ENCODE peak calls at places on chromosomes 3 and 15, in ten cellular contexts. S, W, O, U, M, F, Q, A, Y and D are unnamed samples.

GRCh38 chr3:31129241-31129640 is 234.8 kb upstream of the GADL1 start:
- DNase-seq in S (no peak), W (no peak), O (no peak), U (no peak), M (no peak), F (no peak), Q (no peak), A (no peak), Y (no peak), D (no peak)

GRCh38 chr3:34183581-34184313 is 385.3 kb downstream of the PDCD6IP start:
- DNase-seq in S (no peak), W (no peak), O (no peak), U (no peak), M (no peak), F (no peak), Q (no peak), A (no peak), Y (no peak), D (no peak)

GRCh38 chr3:127408684-127409420 is 121.0 kb upstream of the PRR20G start:
- DNase-seq in S (no peak), W (no peak), O (no peak), U (no peak), M (peak), F (no peak), Q (no peak), A (no peak), Y (peak), D (no peak)

GRCh38 chr15:98952381-98952803 is 55.2 kb downstream of the PGPEP1L start:
- DNase-seq in S (no peak), W (no peak), O (no peak), U (no peak), M (no peak), F (no peak), Q (no peak), A (peak), Y (no peak), D (no peak)

GRCh38 chr3:11145888-11146287 is 8.4 kb upstream of the HRH1 start:
- DNase-seq in S (no peak), W (no peak), O (peak), U (no peak), M (no peak), F (no peak), Q (peak), A (no peak), Y (no peak), D (no peak)

GRCh38 chr15:62726461-62726860 is 316.1 kb upstream of the TPM1 start:
- DNase-seq in S (no peak), W (no peak), O (no peak), U (no peak), M (no peak), F (no peak), Q (no peak), A (no peak), Y (no peak), D (no peak)

GRCh38 chr3:181637056-181637798 is 74.5 kb upstream of the SOX2 start:
- DNase-seq in S (no peak), W (no peak), O (no peak), U (no peak), M (no peak), F (no peak), Q (no peak), A (no peak), Y (no peak), D (no peak)

GRCh38 chr3:16824085-16824696 is 60.6 kb upstream of the PLCL2 start:
- DNase-seq in S (no peak), W (no peak), O (no peak), U (no peak), M (no peak), F (no peak), Q (no peak), A (no peak), Y (no peak), D (no peak)

GRCh38 chr15:29039466-29040366 is 153.9 kb downstream of the APBA2 start:
- DNase-seq in S (no peak), W (no peak), O (no peak), U (no peak), M (peak), F (no peak), Q (no peak), A (no peak), Y (no peak), D (no peak)

GRCh38 chr15:78174398-78174797 is 25.2 kb downstream of the IDH3A start:
- DNase-seq in S (no peak), W (no peak), O (no peak), U (no peak), M (peak), F (no peak), Q (no peak), A (no peak), Y (no peak), D (no peak)

GRCh38 chr15:93233710-93234109 is 144.7 kb upstream of the RGMA start:
- DNase-seq in S (no peak), W (no peak), O (no peak), U (no peak), M (peak), F (no peak), Q (no peak), A (no peak), Y (no peak), D (no peak)

GRCh38 chr3:186608624-186609215 is 4.1 kb upstream of the AHSG start:
- DNase-seq in S (no peak), W (no peak), O (no peak), U (no peak), M (no peak), F (no peak), Q (no peak), A (no peak), Y (no peak), D (no peak)

GRCh38 chr3:116338713-116339112 is 106.6 kb downstream of the LSAMP start:
- DNase-seq in S (no peak), W (no peak), O (no peak), U (no peak), M (no peak), F (no peak), Q (no peak), A (no peak), Y (no peak), D (no peak)

GRCh38 chr15:85858586-85859375 is 64.1 kb upstream of the KLHL25 start:
- DNase-seq in S (peak), W (peak), O (peak), U (no peak), M (peak), F (peak), Q (peak), A (peak), Y (peak), D (peak)

GRCh38 chr15:73982251-73982962 is 9.7 kb downstream of the STOML1 start:
- DNase-seq in S (peak), W (no peak), O (peak), U (no peak), M (peak), F (peak), Q (peak), A (peak), Y (peak), D (peak)

GRCh38 chr3:158713094-158713499 is 19.2 kb downstream of the RARRES1 start:
- DNase-seq in S (no peak), W (no peak), O (peak), U (no peak), M (no peak), F (peak), Q (peak), A (no peak), Y (no peak), D (no peak)

GRCh38 chr15:69081310-69082004 is 67.0 kb downstream of the NOX5 start:
- DNase-seq in S (peak), W (no peak), O (peak), U (no peak), M (no peak), F (peak), Q (peak), A (no peak), Y (no peak), D (peak)

GRCh38 chr3:153979419-153980251 is 141.6 kb upstream of the ARHGEF26 start:
- DNase-seq in S (no peak), W (no peak), O (no peak), U (no peak), M (no peak), F (no peak), Q (no peak), A (no peak), Y (no peak), D (no peak)

GRCh38 chr3:12681586-12682371 is 17.9 kb upstream of the RAF1 start:
- DNase-seq in S (no peak), W (no peak), O (peak), U (no peak), M (no peak), F (no peak), Q (peak), A (no peak), Y (no peak), D (no peak)

GRCh38 chr3:29972594-29972993 is 633.8 kb upstream of the TGFBR2 start:
- DNase-seq in S (no peak), W (peak), O (peak), U (no peak), M (no peak), F (no peak), Q (peak), A (no peak), Y (no peak), D (peak)

GRCh38 chr3:179655236-179655635 is 2.4 kb downstream of the USP13 start:
- DNase-seq in S (no peak), W (no peak), O (no peak), U (no peak), M (no peak), F (no peak), Q (no peak), A (no peak), Y (no peak), D (no peak)

GRCh38 chr3:98513136-98513535 is 9.6 kb downstream of the CLDND1 start:
- DNase-seq in S (peak), W (no peak), O (peak), U (no peak), M (no peak), F (no peak), Q (peak), A (no peak), Y (no peak), D (no peak)

GRCh38 chr3:133828576-133829309 is 23.1 kb downstream of the SRPRB start:
- DNase-seq in S (no peak), W (no peak), O (no peak), U (no peak), M (no peak), F (peak), Q (no peak), A (no peak), Y (no peak), D (no peak)

GRCh38 chr15:73602444-73602843 is 30.7 kb downstream of the NPTN start:
- DNase-seq in S (no peak), W (no peak), O (no peak), U (no peak), M (no peak), F (no peak), Q (no peak), A (no peak), Y (no peak), D (no peak)

GRCh38 chr3:50341996-50342732 is 1.5 kb upstream of the RASSF1 start:
- DNase-seq in S (no peak), W (no peak), O (no peak), U (no peak), M (no peak), F (no peak), Q (no peak), A (no peak), Y (no peak), D (no peak)

GRCh38 chr3:105561875-105562274 is 195.2 kb downstream of the ALCAM start:
- DNase-seq in S (no peak), W (no peak), O (no peak), U (no peak), M (no peak), F (no peak), Q (no peak), A (no peak), Y (no peak), D (no peak)

GRCh38 chr3:14001136-14001535 is 121.3 kb upstream of the WNT7A start:
- DNase-seq in S (no peak), W (no peak), O (no peak), U (no peak), M (no peak), F (no peak), Q (peak), A (no peak), Y (no peak), D (no peak)

GRCh38 chr3:157913751-157914150 is 192.5 kb downstream of the SHOX2 start:
- DNase-seq in S (no peak), W (no peak), O (no peak), U (no peak), M (no peak), F (no peak), Q (peak), A (no peak), Y (no peak), D (no peak)

GRCh38 chr3:71186816-71187215 is 396.7 kb downstream of the FOXP1 start:
- DNase-seq in S (no peak), W (no peak), O (no peak), U (no peak), M (no peak), F (no peak), Q (peak), A (peak), Y (no peak), D (no peak)

GRCh38 chr15:90451215-90451850 is 63.3 kb downstream of the IQGAP1 start:
- DNase-seq in S (no peak), W (peak), O (peak), U (no peak), M (no peak), F (no peak), Q (peak), A (no peak), Y (no peak), D (no peak)

GRCh38 chr15:98763179-98763578 is 114.8 kb downstream of the IGF1R start:
- DNase-seq in S (no peak), W (no peak), O (no peak), U (no peak), M (no peak), F (no peak), Q (no peak), A (no peak), Y (no peak), D (no peak)

GRCh38 chr15:63045438-63046278 is 3.1 kb downstream of the TPM1 start:
- DNase-seq in S (no peak), W (no peak), O (no peak), U (no peak), M (no peak), F (no peak), Q (no peak), A (no peak), Y (no peak), D (no peak)

GRCh38 chr3:62601238-62601856 is 228.0 kb upstream of the FEZF2 start:
- DNase-seq in S (no peak), W (no peak), O (peak), U (no peak), M (no peak), F (no peak), Q (peak), A (no peak), Y (no peak), D (no peak)

GRCh38 chr3:190012314-190012782 is 108.3 kb downstream of the P3H2 start:
- DNase-seq in S (no peak), W (peak), O (peak), U (peak), M (no peak), F (no peak), Q (peak), A (no peak), Y (no peak), D (no peak)

GRCh38 chr3:155024006-155024638 is 56.0 kb upstream of the MME start:
- DNase-seq in S (no peak), W (no peak), O (peak), U (no peak), M (no peak), F (no peak), Q (peak), A (no peak), Y (no peak), D (no peak)

GRCh38 chr3:179973931-179974361 is 62.8 kb downstream of the PEX5L start:
- DNase-seq in S (no peak), W (no peak), O (no peak), U (no peak), M (no peak), F (no peak), Q (no peak), A (no peak), Y (no peak), D (no peak)

GRCh38 chr3:45319231-45320085 is 68.9 kb upstream of the LARS2 start:
- DNase-seq in S (no peak), W (no peak), O (no peak), U (no peak), M (peak), F (no peak), Q (no peak), A (no peak), Y (no peak), D (no peak)

GRCh38 chr3:19702416-19703078 is 231.5 kb downstream of the EFHB start:
- DNase-seq in S (no peak), W (no peak), O (no peak), U (no peak), M (no peak), F (no peak), Q (no peak), A (no peak), Y (no peak), D (no peak)

GRCh38 chr15:67103021-67103420 is 37.6 kb downstream of the SMAD3 start:
- DNase-seq in S (no peak), W (no peak), O (no peak), U (no peak), M (no peak), F (no peak), Q (no peak), A (no peak), Y (no peak), D (no peak)
- H3K4me3 ChIP-seq in S (peak), W (no peak), O (no peak), U (no peak), M (no peak), F (no peak), Q (no peak), A (no peak), Y (no peak), D (no peak)

GRCh38 chr3:197959500-197959890 is 522 bp upstream of the LMLN start:
- DNase-seq in S (no peak), W (no peak), O (no peak), U (no peak), M (no peak), F (no peak), Q (no peak), A (no peak), Y (no peak), D (no peak)
- H3K4me3 ChIP-seq in S (peak), W (peak), O (peak), U (peak), M (no peak), F (peak), Q (peak), A (peak), Y (peak), D (peak)

DNA sequence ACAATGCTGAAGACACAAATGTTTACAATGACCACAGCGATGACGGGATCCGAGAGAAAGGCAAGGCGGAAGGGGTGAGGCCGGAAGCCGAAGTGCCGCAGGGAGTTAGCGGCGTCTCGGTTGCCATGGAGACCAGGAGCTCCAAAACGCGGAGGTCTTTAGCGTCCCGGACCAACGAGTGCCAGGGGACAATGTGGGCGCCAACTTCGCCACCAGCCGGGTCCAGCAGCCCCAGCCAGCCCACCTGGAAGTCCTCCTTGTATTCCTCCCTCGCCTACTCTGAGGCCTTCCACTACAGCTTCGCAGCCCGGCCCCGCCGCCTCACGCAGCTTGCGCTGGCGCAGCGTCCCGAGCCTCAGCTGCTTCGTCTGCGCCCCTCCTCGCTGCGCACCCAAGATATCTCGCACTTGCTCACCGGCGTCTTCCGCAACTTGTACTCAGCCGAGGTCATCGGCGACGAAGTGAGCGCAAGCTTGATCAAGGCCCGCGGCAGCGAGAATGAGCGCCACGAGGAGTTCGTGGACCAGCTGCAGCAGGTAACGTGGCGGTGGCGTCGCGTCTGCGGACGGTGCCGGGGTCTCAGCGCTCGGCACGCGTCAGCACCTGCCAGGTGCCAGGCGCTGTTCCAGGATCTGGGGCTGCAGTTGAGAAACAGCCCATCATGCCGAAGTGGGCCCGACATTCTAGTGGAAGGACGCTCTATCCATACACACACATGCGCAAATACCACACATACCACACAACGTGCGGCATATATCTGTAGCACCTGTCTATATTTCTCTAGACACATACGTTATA is at the start of gene DLEC1:
- DNase-seq in S (peak), W (peak), O (peak), U (no peak), M (peak), F (peak), Q (peak), A (peak), Y (peak), D (no peak)
- H3K4me3 ChIP-seq in S (peak), W (peak), O (peak), U (no peak), M (peak), F (peak), Q (peak), A (peak), Y (peak), D (peak)

GRCh38 chr3:119700920-119701734 is 1.7 kb upstream of the CFAP91 start:
- DNase-seq in S (no peak), W (no peak), O (no peak), U (no peak), M (no peak), F (no peak), Q (no peak), A (no peak), Y (no peak), D (no peak)

GRCh38 chr3:119703900-119704531 is 1.2 kb downstream of the CFAP91 start:
- DNase-seq in S (no peak), W (no peak), O (no peak), U (no peak), M (no peak), F (no peak), Q (no peak), A (no peak), Y (no peak), D (no peak)

GRCh38 chr3:119697394-119697793 is 5.4 kb upstream of the CFAP91 start:
- DNase-seq in S (no peak), W (no peak), O (no peak), U (no peak), M (no peak), F (no peak), Q (no peak), A (no peak), Y (no peak), D (no peak)

GRCh38 chr3:119702530-119703527 is at the start of gene CFAP91:
- DNase-seq in S (peak), W (peak), O (peak), U (peak), M (peak), F (peak), Q (peak), A (peak), Y (peak), D (peak)

DNA sequence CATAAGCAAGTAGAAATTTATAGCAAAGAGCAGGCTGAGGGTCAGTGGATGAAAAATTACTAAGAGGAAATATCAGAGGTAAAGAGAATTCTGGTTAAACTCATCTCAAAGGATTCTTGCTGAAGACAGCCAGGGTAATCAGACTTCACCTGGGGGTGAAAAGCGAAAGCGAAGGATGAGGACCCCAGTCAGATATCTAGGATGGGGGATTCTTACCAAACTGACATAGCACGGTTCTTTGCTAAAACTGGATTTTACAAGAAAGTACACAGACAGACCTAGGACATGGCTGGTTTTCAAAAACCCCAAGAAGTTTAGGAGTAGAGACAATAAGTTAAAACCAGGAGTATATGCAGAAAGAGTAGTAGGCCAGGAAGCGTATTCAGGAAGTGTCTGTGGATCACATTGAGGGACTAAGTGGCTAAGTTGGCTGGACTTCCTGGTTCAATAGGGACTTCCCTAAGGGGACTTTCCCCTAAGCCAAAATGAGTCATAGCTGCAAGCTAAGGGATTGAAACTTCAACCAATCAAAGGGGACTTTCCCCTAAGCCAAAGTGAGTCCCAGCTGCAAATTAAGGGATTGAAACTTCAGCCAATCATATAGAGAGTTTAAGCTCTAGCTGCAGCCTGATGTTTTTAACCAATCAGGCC is 2.4 kb upstream of the CFAP91 start:
- DNase-seq in S (no peak), W (no peak), O (peak), U (no peak), M (no peak), F (no peak), Q (peak), A (no peak), Y (no peak), D (no peak)
- H3K4me3 ChIP-seq in S (no peak), W (no peak), O (no peak), U (no peak), M (no peak), F (no peak), Q (no peak), A (no peak), Y (no peak), D (no peak)